ENCODE peak calls at places on chromosome 6, in seven cellular contexts. One of them, this sample, is unnamed.

GRCh38 chr6:31573239-31574105 is 1.4 kb downstream of the LTA start:
- DNase-seq in stimulated activated CD4-positive, alpha-beta T cell treated with anti-CD3 and anti-CD28 coated beads, Interleukin-12 subunit alpha, Interleukin-12 subunit beta, amount 100 ng/mL, for 4 hours: no peak
- DNase-seq in right cardiac atrium: no peak
- DNase-seq in NCI-H1105 treated with DMSO at 0.1 percent for 48 hours: no peak
- DNase-seq in activated T-cell treated with anti-CD3 and anti-CD28 coated beads, Interleukin-2, amount 50 U/mL, for 1 hour: no peak
- DNase-seq in CD4-positive, alpha-beta T cell: no peak
- DNase-seq in amniotic stem cell: no peak
- DNase-seq in this sample: no peak

GRCh38 chr6:161305860-161306259 is 32.0 kb upstream of the AGPAT4 start:
- DNase-seq in stimulated activated CD4-positive, alpha-beta T cell treated with anti-CD3 and anti-CD28 coated beads, Interleukin-12 subunit alpha, Interleukin-12 subunit beta, amount 100 ng/mL, for 4 hours: no peak
- DNase-seq in right cardiac atrium: no peak
- DNase-seq in amniotic stem cell: no peak
- DNase-seq in CD4-positive, alpha-beta T cell: no peak
- DNase-seq in NCI-H1105 treated with DMSO at 0.1 percent for 48 hours: no peak
- DNase-seq in activated T-cell treated with anti-CD3 and anti-CD28 coated beads, Interleukin-2, amount 50 U/mL, for 1 hour: no peak
- DNase-seq in this sample: no peak

GRCh38 chr6:168002812-168003211 is 5.3 kb downstream of the KIF25 start:
- DNase-seq in activated T-cell treated with anti-CD3 and anti-CD28 coated beads, Interleukin-2, amount 50 U/mL, for 1 hour: no peak
- DNase-seq in CD4-positive, alpha-beta T cell: no peak
- DNase-seq in right cardiac atrium: no peak
- DNase-seq in NCI-H1105 treated with DMSO at 0.1 percent for 48 hours: no peak
- DNase-seq in stimulated activated CD4-positive, alpha-beta T cell treated with anti-CD3 and anti-CD28 coated beads, Interleukin-12 subunit alpha, Interleukin-12 subunit beta, amount 100 ng/mL, for 4 hours: no peak
- DNase-seq in amniotic stem cell: no peak
- DNase-seq in this sample: no peak

GRCh38 chr6:130018292-130018829 is at the start of gene L3MBTL3:
- DNase-seq in CD4-positive, alpha-beta T cell: peak
- DNase-seq in stimulated activated CD4-positive, alpha-beta T cell treated with anti-CD3 and anti-CD28 coated beads, Interleukin-12 subunit alpha, Interleukin-12 subunit beta, amount 100 ng/mL, for 4 hours: peak
- DNase-seq in amniotic stem cell: peak
- DNase-seq in NCI-H1105 treated with DMSO at 0.1 percent for 48 hours: peak
- DNase-seq in right cardiac atrium: peak
- DNase-seq in activated T-cell treated with anti-CD3 and anti-CD28 coated beads, Interleukin-2, amount 50 U/mL, for 1 hour: peak
- DNase-seq in this sample: peak

GRCh38 chr6:2739335-2739734 is 11.4 kb downstream of the MYLK4 start:
- DNase-seq in right cardiac atrium: no peak
- DNase-seq in CD4-positive, alpha-beta T cell: no peak
- DNase-seq in stimulated activated CD4-positive, alpha-beta T cell treated with anti-CD3 and anti-CD28 coated beads, Interleukin-12 subunit alpha, Interleukin-12 subunit beta, amount 100 ng/mL, for 4 hours: no peak
- DNase-seq in amniotic stem cell: no peak
- DNase-seq in NCI-H1105 treated with DMSO at 0.1 percent for 48 hours: no peak
- DNase-seq in activated T-cell treated with anti-CD3 and anti-CD28 coated beads, Interleukin-2, amount 50 U/mL, for 1 hour: no peak
- DNase-seq in this sample: no peak

GRCh38 chr6:37838209-37838921 is 18.8 kb downstream of the ZFAND3 start:
- DNase-seq in NCI-H1105 treated with DMSO at 0.1 percent for 48 hours: no peak
- DNase-seq in right cardiac atrium: no peak
- DNase-seq in activated T-cell treated with anti-CD3 and anti-CD28 coated beads, Interleukin-2, amount 50 U/mL, for 1 hour: no peak
- DNase-seq in stimulated activated CD4-positive, alpha-beta T cell treated with anti-CD3 and anti-CD28 coated beads, Interleukin-12 subunit alpha, Interleukin-12 subunit beta, amount 100 ng/mL, for 4 hours: no peak
- DNase-seq in amniotic stem cell: no peak
- DNase-seq in CD4-positive, alpha-beta T cell: no peak
- DNase-seq in this sample: no peak

GRCh38 chr6:138371720-138372119 is 6.0 kb upstream of the SMIM28 start:
- DNase-seq in NCI-H1105 treated with DMSO at 0.1 percent for 48 hours: no peak
- DNase-seq in activated T-cell treated with anti-CD3 and anti-CD28 coated beads, Interleukin-2, amount 50 U/mL, for 1 hour: no peak
- DNase-seq in right cardiac atrium: no peak
- DNase-seq in CD4-positive, alpha-beta T cell: no peak
- DNase-seq in amniotic stem cell: no peak
- DNase-seq in stimulated activated CD4-positive, alpha-beta T cell treated with anti-CD3 and anti-CD28 coated beads, Interleukin-12 subunit alpha, Interleukin-12 subunit beta, amount 100 ng/mL, for 4 hours: no peak
- DNase-seq in this sample: no peak

GRCh38 chr6:147285087-147285855 is 81.1 kb downstream of the STXBP5 start:
- DNase-seq in activated T-cell treated with anti-CD3 and anti-CD28 coated beads, Interleukin-2, amount 50 U/mL, for 1 hour: no peak
- DNase-seq in right cardiac atrium: no peak
- DNase-seq in CD4-positive, alpha-beta T cell: no peak
- DNase-seq in NCI-H1105 treated with DMSO at 0.1 percent for 48 hours: peak
- DNase-seq in stimulated activated CD4-positive, alpha-beta T cell treated with anti-CD3 and anti-CD28 coated beads, Interleukin-12 subunit alpha, Interleukin-12 subunit beta, amount 100 ng/mL, for 4 hours: no peak
- DNase-seq in amniotic stem cell: peak
- DNase-seq in this sample: no peak

GRCh38 chr6:16496210-16496609 is 257.8 kb downstream of the GMPR start:
- DNase-seq in activated T-cell treated with anti-CD3 and anti-CD28 coated beads, Interleukin-2, amount 50 U/mL, for 1 hour: no peak
- DNase-seq in NCI-H1105 treated with DMSO at 0.1 percent for 48 hours: no peak
- DNase-seq in right cardiac atrium: no peak
- DNase-seq in CD4-positive, alpha-beta T cell: no peak
- DNase-seq in amniotic stem cell: no peak
- DNase-seq in stimulated activated CD4-positive, alpha-beta T cell treated with anti-CD3 and anti-CD28 coated beads, Interleukin-12 subunit alpha, Interleukin-12 subunit beta, amount 100 ng/mL, for 4 hours: no peak
- DNase-seq in this sample: no peak

GRCh38 chr6:8639928-8640649 is 204.7 kb upstream of the SLC35B3 start:
- DNase-seq in CD4-positive, alpha-beta T cell: no peak
- DNase-seq in stimulated activated CD4-positive, alpha-beta T cell treated with anti-CD3 and anti-CD28 coated beads, Interleukin-12 subunit alpha, Interleukin-12 subunit beta, amount 100 ng/mL, for 4 hours: no peak
- DNase-seq in activated T-cell treated with anti-CD3 and anti-CD28 coated beads, Interleukin-2, amount 50 U/mL, for 1 hour: no peak
- DNase-seq in amniotic stem cell: no peak
- DNase-seq in NCI-H1105 treated with DMSO at 0.1 percent for 48 hours: no peak
- DNase-seq in right cardiac atrium: no peak
- DNase-seq in this sample: no peak

GRCh38 chr6:86474081-86474480 is 463.2 kb upstream of the HTR1E start:
- DNase-seq in stimulated activated CD4-positive, alpha-beta T cell treated with anti-CD3 and anti-CD28 coated beads, Interleukin-12 subunit alpha, Interleukin-12 subunit beta, amount 100 ng/mL, for 4 hours: no peak
- DNase-seq in activated T-cell treated with anti-CD3 and anti-CD28 coated beads, Interleukin-2, amount 50 U/mL, for 1 hour: no peak
- DNase-seq in NCI-H1105 treated with DMSO at 0.1 percent for 48 hours: no peak
- DNase-seq in right cardiac atrium: no peak
- DNase-seq in CD4-positive, alpha-beta T cell: no peak
- DNase-seq in amniotic stem cell: no peak
- DNase-seq in this sample: no peak

GRCh38 chr6:147759088-147759487 is 250.6 kb downstream of the SAMD5 start:
- DNase-seq in activated T-cell treated with anti-CD3 and anti-CD28 coated beads, Interleukin-2, amount 50 U/mL, for 1 hour: no peak
- DNase-seq in right cardiac atrium: no peak
- DNase-seq in NCI-H1105 treated with DMSO at 0.1 percent for 48 hours: no peak
- DNase-seq in stimulated activated CD4-positive, alpha-beta T cell treated with anti-CD3 and anti-CD28 coated beads, Interleukin-12 subunit alpha, Interleukin-12 subunit beta, amount 100 ng/mL, for 4 hours: no peak
- DNase-seq in amniotic stem cell: no peak
- DNase-seq in CD4-positive, alpha-beta T cell: no peak
- DNase-seq in this sample: no peak

GRCh38 chr6:166351715-166352285 is 9.5 kb upstream of the SFT2D1 start:
- DNase-seq in stimulated activated CD4-positive, alpha-beta T cell treated with anti-CD3 and anti-CD28 coated beads, Interleukin-12 subunit alpha, Interleukin-12 subunit beta, amount 100 ng/mL, for 4 hours: no peak
- DNase-seq in CD4-positive, alpha-beta T cell: no peak
- DNase-seq in activated T-cell treated with anti-CD3 and anti-CD28 coated beads, Interleukin-2, amount 50 U/mL, for 1 hour: no peak
- DNase-seq in right cardiac atrium: no peak
- DNase-seq in NCI-H1105 treated with DMSO at 0.1 percent for 48 hours: peak
- DNase-seq in amniotic stem cell: no peak
- DNase-seq in this sample: no peak

GRCh38 chr6:151060096-151060741 is 179.5 kb upstream of the AKAP12 start:
- DNase-seq in amniotic stem cell: peak
- DNase-seq in CD4-positive, alpha-beta T cell: no peak
- DNase-seq in right cardiac atrium: no peak
- DNase-seq in NCI-H1105 treated with DMSO at 0.1 percent for 48 hours: no peak
- DNase-seq in stimulated activated CD4-positive, alpha-beta T cell treated with anti-CD3 and anti-CD28 coated beads, Interleukin-12 subunit alpha, Interleukin-12 subunit beta, amount 100 ng/mL, for 4 hours: no peak
- DNase-seq in activated T-cell treated with anti-CD3 and anti-CD28 coated beads, Interleukin-2, amount 50 U/mL, for 1 hour: no peak
- DNase-seq in this sample: no peak

GRCh38 chr6:72855471-72855870 is 233.6 kb downstream of the KCNQ5 start:
- DNase-seq in amniotic stem cell: no peak
- DNase-seq in CD4-positive, alpha-beta T cell: no peak
- DNase-seq in right cardiac atrium: no peak
- DNase-seq in NCI-H1105 treated with DMSO at 0.1 percent for 48 hours: no peak
- DNase-seq in stimulated activated CD4-positive, alpha-beta T cell treated with anti-CD3 and anti-CD28 coated beads, Interleukin-12 subunit alpha, Interleukin-12 subunit beta, amount 100 ng/mL, for 4 hours: no peak
- DNase-seq in activated T-cell treated with anti-CD3 and anti-CD28 coated beads, Interleukin-2, amount 50 U/mL, for 1 hour: no peak
- DNase-seq in this sample: no peak

GRCh38 chr6:3873051-3873450 is 23.9 kb downstream of the FAM50B start:
- DNase-seq in activated T-cell treated with anti-CD3 and anti-CD28 coated beads, Interleukin-2, amount 50 U/mL, for 1 hour: no peak
- DNase-seq in amniotic stem cell: no peak
- DNase-seq in NCI-H1105 treated with DMSO at 0.1 percent for 48 hours: no peak
- DNase-seq in CD4-positive, alpha-beta T cell: no peak
- DNase-seq in stimulated activated CD4-positive, alpha-beta T cell treated with anti-CD3 and anti-CD28 coated beads, Interleukin-12 subunit alpha, Interleukin-12 subunit beta, amount 100 ng/mL, for 4 hours: no peak
- DNase-seq in right cardiac atrium: no peak
- DNase-seq in this sample: no peak

GRCh38 chr6:145155873-145156782 is 579.2 kb downstream of the EPM2A start:
- DNase-seq in NCI-H1105 treated with DMSO at 0.1 percent for 48 hours: no peak
- DNase-seq in activated T-cell treated with anti-CD3 and anti-CD28 coated beads, Interleukin-2, amount 50 U/mL, for 1 hour: no peak
- DNase-seq in CD4-positive, alpha-beta T cell: no peak
- DNase-seq in right cardiac atrium: no peak
- DNase-seq in stimulated activated CD4-positive, alpha-beta T cell treated with anti-CD3 and anti-CD28 coated beads, Interleukin-12 subunit alpha, Interleukin-12 subunit beta, amount 100 ng/mL, for 4 hours: no peak
- DNase-seq in amniotic stem cell: no peak
- DNase-seq in this sample: no peak

This sample was measured in effector memory CD8-positive, alpha-beta T cell.